ENCODE peak calls at places on chromosomes 3 and 15, in five cellular contexts. V is HT1080, B is GM20000, O is mesendoderm, X is PC-3. K is an unnamed sample.

GRCh38 chr3:17800232-17800631 is 57.8 kb upstream of the TBC1D5 start:
- DNase-seq in V (peak), B (no peak), O (no peak), X (peak), K (peak)

GRCh38 chr15:42727740-42728355 is 9.1 kb downstream of the CDAN1 start:
- DNase-seq in V (no peak), B (no peak), O (no peak), X (no peak), K (no peak)

GRCh38 chr15:51756482-51756881 is 5.1 kb downstream of the TMOD2 start:
- DNase-seq in V (no peak), B (no peak), O (no peak), X (no peak), K (no peak)

GRCh38 chr15:51970132-51970817 is 1.3 kb downstream of the LEO1 start:
- DNase-seq in V (no peak), B (no peak), O (no peak), X (no peak), K (no peak)

GRCh38 chr3:103308921-103309320 is 874.1 kb downstream of the ZPLD1 start:
- DNase-seq in V (no peak), B (no peak), O (peak), X (no peak), K (no peak)

GRCh38 chr3:58560771-58561311 is 16.4 kb downstream of the FAM107A start:
- DNase-seq in V (peak), B (no peak), O (peak), X (peak), K (peak)

GRCh38 chr3:197306374-197307086 is 8.1 kb upstream of the DLG1 start:
- DNase-seq in V (peak), B (no peak), O (peak), X (peak), K (peak)

GRCh38 chr3:11335056-11335608 is 62.9 kb downstream of the ATG7 start:
- DNase-seq in V (peak), B (peak), O (peak), X (peak), K (peak)

GRCh38 chr15:78654272-78654671 is 13.3 kb upstream of the CHRNB4 start:
- DNase-seq in V (no peak), B (no peak), O (no peak), X (no peak), K (no peak)

GRCh38 chr15:62848631-62849050 is 193.9 kb upstream of the TPM1 start:
- DNase-seq in V (no peak), B (no peak), O (peak), X (peak), K (peak)

GRCh38 chr15:40398413-40398873 is 7.2 kb upstream of the IVD start:
- DNase-seq in V (peak), B (peak), O (no peak), X (no peak), K (no peak)

GRCh38 chr3:43979637-43980036 is 262.0 kb upstream of the TOPAZ1 start:
- DNase-seq in V (no peak), B (no peak), O (no peak), X (no peak), K (no peak)

GRCh38 chr3:16548721-16549120 is 35.2 kb upstream of the RFTN1 start:
- DNase-seq in V (peak), B (no peak), O (no peak), X (peak), K (peak)

GRCh38 chr3:145903472-145904013 is 257.4 kb downstream of the PLOD2 start:
- DNase-seq in V (no peak), B (no peak), O (no peak), X (no peak), K (no peak)

GRCh38 chr3:181354140-181354539 is 357.6 kb upstream of the SOX2 start:
- DNase-seq in V (no peak), B (no peak), O (no peak), X (no peak), K (no peak)

GRCh38 chr15:100111103-100112060 is 230.4 kb downstream of the ADAMTS17 start:
- DNase-seq in V (peak), B (no peak), O (no peak), X (peak), K (peak)

GRCh38 chr3:157412323-157412845 is 24.3 kb upstream of the PTX3 start:
- DNase-seq in V (no peak), B (no peak), O (no peak), X (no peak), K (no peak)

GRCh38 chr15:58115692-58116091 is 22.5 kb upstream of the AQP9 start:
- DNase-seq in V (peak), B (no peak), O (peak), X (peak), K (peak)

GRCh38 chr3:124168271-124168670 is 176.3 kb upstream of the ROPN1 start:
- DNase-seq in V (peak), B (no peak), O (no peak), X (peak), K (peak)

GRCh38 chr3:36364260-36364659 is 16.0 kb upstream of the STAC start:
- DNase-seq in V (no peak), B (no peak), O (peak), X (no peak), K (no peak)

GRCh38 chr15:90571063-90571541 is 41.4 kb downstream of the CRTC3 start:
- DNase-seq in V (peak), B (no peak), O (no peak), X (peak), K (peak)

GRCh38 chr15:36905908-36906307 is 194.4 kb downstream of the MEIS2 start:
- DNase-seq in V (no peak), B (no peak), O (no peak), X (no peak), K (no peak)

GRCh38 chr3:52388933-52389332 is 56.0 kb downstream of the SEMA3G start:
- DNase-seq in V (no peak), B (no peak), O (peak), X (peak), K (no peak)

GRCh38 chr3:134445631-134446030 is 40.2 kb downstream of the ANAPC13 start:
- DNase-seq in V (no peak), B (no peak), O (no peak), X (no peak), K (no peak)

GRCh38 chr3:14879161-14879888 is 60.6 kb downstream of the FGD5 start:
- DNase-seq in V (no peak), B (no peak), O (peak), X (peak), K (peak)

K was measured in Daoy.